ENCODE peak calls at places on chromosomes 12 and 14, in five cellular contexts. A, Z, X, E and Q are unnamed samples.

GRCh38 chr12:89472508-89472907 is 52.1 kb downstream of the GALNT4 start:
- DNase-seq in E (no peak), X (peak; percentile 69), A (peak; percentile 76), Z (peak; percentile 77), Q (no peak)

GRCh38 chr14:104757681-104758392 is 4.9 kb downstream of the SIVA1 start:
- DNase-seq in A (no peak), E (no peak), Z (no peak), X (no peak), Q (no peak)

GRCh38 chr14:69214376-69214775 is 23.1 kb downstream of the EXD2 start:
- DNase-seq in Z (no peak), E (no peak), X (no peak), A (no peak), Q (no peak)

GRCh38 chr14:102925646-102926045 is 3.2 kb downstream of the AMN start:
- DNase-seq in Z (no peak), X (no peak), A (no peak), E (no peak), Q (no peak)

GRCh38 chr14:22549981-22550670 is 38.9 kb downstream of the DAD1 start:
- DNase-seq in Z (no peak), A (peak; percentile 70), X (no peak), E (no peak), Q (no peak)

GRCh38 chr12:39240573-39240972 is 202.3 kb downstream of the KIF21A start:
- DNase-seq in E (no peak), X (no peak), Z (no peak), A (no peak), Q (no peak)

GRCh38 chr12:68675098-68675842 is 11.5 kb upstream of the NUP107 start:
- DNase-seq in Z (peak; percentile 60), X (no peak), A (no peak), E (no peak), Q (no peak)

GRCh38 chr14:65095633-65096205 is 6.6 kb downstream of the MAX start:
- DNase-seq in E (no peak), A (no peak), Z (peak; percentile 84), X (peak; percentile 9), Q (peak; percentile 69)

GRCh38 chr12:25950329-25951115 is 8.0 kb upstream of the RASSF8 start:
- DNase-seq in X (no peak), E (no peak), A (peak; percentile 80), Z (no peak), Q (no peak)

GRCh38 chr14:89543420-89543790 is 126.4 kb upstream of the FOXN3 start:
- DNase-seq in E (no peak), Z (peak; percentile 29), X (no peak), A (no peak), Q (no peak)

GRCh38 chr12:64053117-64053516 is 169.0 kb downstream of the KICS2 start:
- DNase-seq in A (no peak), X (no peak), E (no peak), Z (no peak), Q (no peak)

GRCh38 chr12:93852067-93852466 is 174.9 kb downstream of the CRADD start:
- DNase-seq in X (no peak), E (no peak), A (no peak), Z (no peak), Q (no peak)